ENCODE peak calls at places on chromosomes 16 and 17, in six cellular contexts. Y, A, T, J, C and K are unnamed samples.

GRCh38 chr17:71801301-71801700 is 319.5 kb upstream of the SOX9 start:
- DNase-seq in Y (no peak), A (no peak), T (no peak), J (no peak), C (no peak), K (no peak)

GRCh38 chr16:72009779-72010178 is 1.2 kb downstream of the DHODH start:
- DNase-seq in Y (no peak), A (no peak), T (no peak), J (no peak), C (no peak), K (no peak)

GRCh38 chr17:80107231-80108021 is 6.0 kb downstream of the GAA start:
- DNase-seq in Y (no peak), A (no peak), T (no peak), J (no peak), C (no peak), K (no peak)

GRCh38 chr16:78364501-78364900 is 265.0 kb downstream of the WWOX start:
- DNase-seq in Y (no peak), A (no peak), T (no peak), J (peak; percentile 54), C (no peak), K (no peak)

GRCh38 chr17:46771601-46772012 is 46.9 kb downstream of the WNT3 start:
- DNase-seq in Y (no peak), A (peak; percentile 58), T (no peak), J (peak; percentile 28), C (no peak), K (peak; percentile 66)

GRCh38 chr16:54633943-54634362 is 296.7 kb upstream of the IRX5 start:
- DNase-seq in Y (peak; percentile 55), A (no peak), T (peak; percentile 39), J (no peak), C (no peak), K (peak; percentile 59)

GRCh38 chr17:7220593-7221280 is 999 bp downstream of the ACADVL start:
- DNase-seq in Y (peak; percentile 73), A (no peak), T (no peak), J (peak; percentile 67), C (peak; percentile 63), K (peak; percentile 75)

GRCh38 chr17:69961488-69962145 is 113.4 kb upstream of the KCNJ16 start:
- DNase-seq in Y (peak; percentile 48), A (no peak), T (no peak), J (no peak), C (peak; percentile 47), K (peak; percentile 5)

GRCh38 chr17:60989439-60989838 is 311.8 kb downstream of the BCAS3 start:
- DNase-seq in Y (no peak), A (no peak), T (no peak), J (no peak), C (no peak), K (no peak)

GRCh38 chr17:142102-142661 is 4.8 kb downstream of the SCGB1C2 start:
- DNase-seq in Y (no peak), A (no peak), T (no peak), J (peak; percentile 59), C (peak; percentile 9), K (peak; percentile 64)

GRCh38 chr17:4810696-4811289 is 3.8 kb downstream of the PLD2 start:
- DNase-seq in Y (no peak), A (no peak), T (no peak), J (no peak), C (no peak), K (no peak)

GRCh38 chr17:14487068-14487467 is 186.2 kb downstream of the HS3ST3B1 start:
- DNase-seq in Y (no peak), A (no peak), T (no peak), J (no peak), C (no peak), K (no peak)

GRCh38 chr16:12590409-12590808 is 213.3 kb downstream of the CPPED1 start:
- DNase-seq in Y (no peak), A (no peak), T (no peak), J (no peak), C (no peak), K (no peak)

GRCh38 chr17:33086878-33087277 is 95.2 kb downstream of the SPACA3 start:
- DNase-seq in Y (no peak), A (no peak), T (no peak), J (no peak), C (no peak), K (no peak)

GRCh38 chr16:68790944-68791343 is 52.4 kb upstream of the TANGO6 start:
- DNase-seq in Y (peak; percentile 60), A (no peak), T (no peak), J (no peak), C (no peak), K (peak; percentile 23)

GRCh38 chr16:68790130-68790761 is 53.1 kb upstream of the TANGO6 start:
- DNase-seq in Y (no peak), A (no peak), T (peak; percentile 58), J (peak; percentile 82), C (peak; percentile 69), K (peak; percentile 45)

GRCh38 chr16:68786685-68787418 is 49.8 kb downstream of the CDH1 start:
- DNase-seq in Y (no peak), A (no peak), T (no peak), J (peak; percentile 76), C (peak; percentile 44), K (no peak)

GRCh38 chr16:68798398-68798797 is 44.9 kb upstream of the TANGO6 start:
- DNase-seq in Y (no peak), A (no peak), T (no peak), J (no peak), C (no peak), K (no peak)

DNA sequence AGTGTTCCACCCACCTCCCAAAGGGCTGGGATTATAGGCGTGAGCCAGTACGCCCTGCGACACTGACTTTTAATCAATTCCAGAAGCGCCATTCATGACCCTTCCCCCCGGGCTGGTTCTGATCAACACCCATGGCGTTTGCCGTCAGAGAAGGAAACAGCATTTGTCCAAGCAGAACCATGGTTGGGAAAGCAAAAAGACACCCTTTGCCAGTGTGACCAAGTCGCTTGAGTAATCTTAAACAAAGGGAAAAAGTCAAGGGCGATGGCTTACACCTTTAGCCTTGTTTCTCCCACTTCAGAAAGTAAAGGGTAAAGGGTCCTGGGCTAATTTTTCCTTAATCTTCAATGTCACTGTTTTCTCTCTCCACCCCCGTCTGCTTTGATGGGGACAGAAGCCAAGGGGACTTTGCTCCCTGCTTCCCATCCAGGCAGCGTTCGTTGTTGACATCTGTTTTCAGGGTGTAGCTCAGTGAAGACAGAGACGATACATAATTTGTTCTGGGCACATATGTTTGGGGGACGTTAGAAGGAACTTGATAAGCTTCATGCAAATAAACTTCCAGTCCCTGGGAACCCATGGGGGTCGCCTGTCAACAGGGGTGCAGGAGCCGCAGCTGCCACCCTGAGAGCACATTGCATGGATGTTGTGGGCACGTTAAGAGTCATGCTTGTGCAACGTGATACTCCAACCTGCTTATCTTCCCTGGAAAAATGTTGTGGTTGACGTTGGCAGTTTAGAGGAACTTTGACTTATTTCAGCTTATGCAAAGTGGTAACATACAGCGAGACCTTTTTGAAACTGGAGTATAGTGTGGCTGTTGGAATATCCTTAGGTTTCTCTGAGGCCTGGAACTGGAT is 50.6 kb upstream of the TANGO6 start:
- DNase-seq in Y (no peak), A (no peak), T (peak; percentile 60), J (peak; percentile 26), C (peak; percentile 61), K (no peak)
- H2AK5ac ChIP-seq in Y (peak overlapping the region; percentile 86), A (no peak overlapping the region), T (no peak overlapping the region), J (peak overlapping the region; percentile 12), C (no peak overlapping the region), K (no peak overlapping the region)

GRCh38 chr16:67339453-67339852 is 12.8 kb downstream of the LRRC36 start:
- DNase-seq in Y (no peak), A (no peak), T (no peak), J (peak; percentile 37), C (peak; percentile 60), K (no peak)
- H3K4me3 ChIP-seq in Y (no peak overlapping the region), A (no peak overlapping the region), T (no peak overlapping the region), J (no peak overlapping the region), C (no peak overlapping the region), K (no peak overlapping the region)

DNA sequence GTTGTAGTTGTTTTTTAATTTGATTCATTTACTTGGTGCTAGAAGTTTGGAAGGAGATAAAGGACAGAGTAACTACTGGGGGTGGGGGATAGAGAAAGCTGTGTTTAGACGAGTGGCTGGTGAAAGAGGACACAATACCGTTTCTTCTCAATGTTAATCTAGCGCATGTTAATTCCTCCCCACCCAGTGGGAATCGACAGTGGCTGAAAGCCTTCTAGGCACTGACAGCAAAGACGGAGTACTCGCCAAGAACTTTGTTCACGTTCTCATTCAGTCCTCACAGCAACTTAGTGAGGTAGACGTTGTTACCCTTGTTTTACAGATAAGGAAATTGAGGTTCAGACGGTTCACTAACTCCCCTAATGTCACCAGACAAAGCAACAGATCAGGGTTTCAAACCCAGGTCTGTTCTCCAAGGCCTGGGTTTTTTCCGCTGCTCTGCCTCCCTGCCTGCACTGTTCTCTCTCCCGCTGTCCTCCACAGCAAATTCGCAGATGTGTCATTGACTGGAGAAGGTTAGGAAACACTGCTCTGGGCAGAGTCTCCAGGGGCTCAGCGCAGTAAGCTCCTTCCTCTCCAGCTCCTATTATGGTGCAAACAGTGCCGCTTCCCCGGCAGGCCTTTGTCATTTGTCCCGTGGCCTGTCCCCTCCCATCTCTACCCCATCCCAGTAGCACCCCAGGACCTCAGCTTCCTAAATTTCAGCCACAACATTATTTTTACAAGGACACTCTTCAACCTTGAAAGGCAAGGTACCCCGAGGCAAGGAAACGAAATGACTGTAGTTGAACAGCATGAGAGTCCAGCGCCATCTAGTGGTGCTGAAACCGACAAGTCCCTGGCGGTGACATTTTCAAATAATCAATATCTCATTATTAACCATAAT is 16.9 kb downstream of the MRPS23 start:
- DNase-seq in Y (peak; percentile 74), A (peak; percentile 69), T (peak; percentile 39), J (peak; percentile 88), C (peak; percentile 76), K (peak; percentile 86)
- H2AK5ac ChIP-seq in Y (no peak overlapping the region), A (no peak overlapping the region), T (no peak overlapping the region), J (no peak overlapping the region), C (no peak overlapping the region), K (no peak overlapping the region)

DNA sequence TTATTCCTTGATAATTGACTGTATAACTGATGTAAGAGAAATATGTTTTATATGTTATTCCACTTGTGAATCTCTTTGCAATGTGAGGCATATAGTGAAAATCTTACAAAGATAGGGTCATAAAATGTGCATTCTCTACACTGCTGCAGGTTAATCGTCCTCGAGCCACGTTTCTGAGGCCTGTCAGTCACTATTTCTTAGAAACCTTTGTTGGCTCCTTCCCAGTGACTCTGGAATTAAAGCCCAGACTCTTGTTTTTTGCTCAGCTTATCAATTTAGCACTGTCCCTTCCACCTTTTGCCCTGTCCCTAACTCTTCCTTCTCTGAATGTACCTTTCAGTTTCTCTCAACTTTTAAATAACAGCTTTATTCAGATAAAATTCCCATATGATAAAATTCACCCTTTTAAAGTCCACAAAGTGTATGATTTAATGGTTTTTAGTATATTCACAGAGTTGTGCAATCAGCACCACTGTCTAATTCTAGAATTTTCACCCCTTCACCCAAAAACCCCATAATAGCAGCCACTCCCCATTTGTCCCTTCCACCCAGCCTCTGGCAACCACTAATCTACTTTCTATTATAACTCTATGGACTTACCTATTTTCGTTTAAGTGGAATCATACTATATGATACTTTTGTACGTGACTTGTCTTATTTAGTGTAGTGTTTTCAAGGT is 8.6 kb downstream of the TNRC6A start:
- DNase-seq in Y (no peak), A (no peak), T (no peak), J (no peak), C (no peak), K (no peak)
- H3K4me3 ChIP-seq in Y (no peak overlapping the region), A (no peak overlapping the region), T (no peak overlapping the region), J (no peak overlapping the region), C (no peak overlapping the region), K (no peak overlapping the region)